ENCODE peak calls at places on chromosomes 6 and 20, in four cellular contexts. Z is H1, Y is GM12878, X is K562. B is an unnamed sample.

GRCh38 chr20:25382704-25383370 is 7.8 kb downstream of the ABHD12 start:
- DNase-seq in Z (no peak), Y (no peak), X (no peak), B (no peak)

GRCh38 chr6:11043552-11043960 is 549 bp downstream of the ELOVL2 start:
- DNase-seq in Y (no peak), Z (no peak), X (peak; percentile 16), B (no peak)

GRCh38 chr6:79777713-79778579 is 146.8 kb downstream of the SH3BGRL2 start:
- DNase-seq in Z (peak; percentile 70), X (peak; percentile 92), Y (peak; percentile 40), B (peak; percentile 43)

GRCh38 chr6:169073311-169073710 is 180.3 kb downstream of the THBS2 start:
- DNase-seq in Y (no peak), Z (no peak), X (no peak), B (no peak)

GRCh38 chr6:89058627-89059026 is 21.9 kb upstream of the PNRC1 start:
- DNase-seq in Z (no peak), Y (no peak), X (no peak), B (no peak)

GRCh38 chr6:54846857-54847721 is 518 bp downstream of the FAM83B start:
- DNase-seq in X (no peak), Y (no peak), Z (no peak), B (no peak)

GRCh38 chr6:30483677-30484279 is 5.5 kb upstream of the HLA-E start:
- DNase-seq in X (peak; percentile 62), Z (no peak), Y (peak; percentile 37), B (peak; percentile 66)

GRCh38 chr20:52533401-52533800 is 341.8 kb upstream of the ZFP64 start:
- DNase-seq in Z (no peak), X (no peak), Y (no peak), B (no peak)

GRCh38 chr6:161508341-161508740 is 234.5 kb upstream of the AGPAT4 start:
- DNase-seq in X (no peak), Z (no peak), Y (no peak), B (no peak)

GRCh38 chr20:41540459-41540858 is 77.7 kb downstream of the CHD6 start:
- DNase-seq in Y (no peak), X (peak; percentile 23), Z (no peak), B (peak; percentile 45)

GRCh38 chr6:123527406-123527805 is 109.3 kb downstream of the TRDN start:
- DNase-seq in Y (no peak), Z (no peak), X (no peak), B (no peak)

GRCh38 chr6:22545051-22545450 is 24.3 kb upstream of the HDGFL1 start:
- DNase-seq in Y (no peak), X (no peak), Z (no peak), B (no peak)

GRCh38 chr6:41258196-41258493 is 28.3 kb downstream of the TREM1 start:
- DNase-seq in Y (no peak), Z (no peak), X (no peak), B (no peak)

GRCh38 chr6:143346004-143346403 is 104.5 kb downstream of the ADAT2 start:
- DNase-seq in X (no peak), Z (no peak), Y (no peak), B (no peak)

GRCh38 chr6:11231564-11232176 is 798 bp downstream of the NEDD9 start:
- DNase-seq in X (no peak), Z (no peak), Y (no peak), B (no peak)

GRCh38 chr6:90695316-90695715 is 108.4 kb upstream of the MAP3K7 start:
- DNase-seq in X (no peak), Z (no peak), Y (no peak), B (no peak)

GRCh38 chr6:6891074-6891754 is 216.5 kb upstream of the RREB1 start:
- DNase-seq in Z (no peak), X (no peak), Y (no peak), B (no peak)

GRCh38 chr6:161218222-161218621 is 55.6 kb downstream of the AGPAT4 start:
- DNase-seq in X (no peak), Y (no peak), Z (no peak), B (no peak)

GRCh38 chr20:34390769-34391447 is 27.8 kb downstream of the ITCH start:
- DNase-seq in Z (peak; percentile 2), Y (no peak), X (peak; percentile 35), B (peak; percentile 85)

GRCh38 chr20:49995586-49995985 is 12.8 kb downstream of the SNAI1 start:
- DNase-seq in Y (no peak), X (no peak), Z (no peak), B (no peak)

GRCh38 chr6:41411961-41412360 is 76.6 kb downstream of the NCR2 start:
- DNase-seq in X (no peak), Z (no peak), Y (no peak), B (no peak)

GRCh38 chr6:86869500-86869899 is 67.8 kb upstream of the HTR1E start:
- DNase-seq in X (no peak), Z (no peak), Y (no peak), B (no peak)

DNA sequence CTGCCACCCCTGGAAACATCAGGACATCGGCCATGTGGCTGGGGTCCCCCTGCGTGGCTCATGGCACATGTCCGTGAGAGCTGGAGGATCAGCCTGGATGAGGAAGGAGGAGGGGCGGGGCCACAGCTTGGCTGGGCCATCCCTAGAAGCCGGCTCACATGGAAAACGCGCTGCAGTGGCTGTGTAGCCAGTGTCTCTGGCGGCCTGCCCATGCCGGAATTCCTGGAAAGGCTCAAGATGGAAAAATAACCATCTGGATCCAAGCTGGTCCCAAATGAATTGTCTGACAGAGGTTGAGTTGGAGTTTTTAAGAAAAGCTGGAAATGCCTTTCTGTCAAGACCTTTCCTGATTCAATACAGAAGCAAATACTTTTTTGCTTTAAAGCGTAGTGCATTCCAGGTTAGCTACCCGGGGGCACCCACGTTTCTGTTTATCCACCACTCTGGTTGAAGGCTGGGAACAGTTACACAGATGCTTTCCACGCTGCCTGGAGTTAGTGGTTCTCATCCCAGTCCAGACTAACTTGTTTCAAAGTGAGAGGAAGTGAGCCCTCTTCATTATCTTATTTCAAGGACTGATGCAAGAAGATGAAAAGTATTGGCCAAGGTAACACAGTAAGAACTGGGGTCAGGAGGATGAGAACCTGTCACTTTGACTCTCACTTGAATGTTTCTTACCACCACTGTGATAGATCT is 99.0 kb downstream of the GMPR start:
- DNase-seq in Z (no peak), Y (no peak), X (no peak), B (no peak)
- TF ChIP-seq CBX5 in Z (no peak), Y (no peak), X (no peak), B (no peak)

GRCh38 chr6:3061501-3061941 is 6.8 kb upstream of the RIPK1 start:
- DNase-seq in Y (no peak), X (no peak), Z (no peak), B (no peak)
- TF ChIP-seq CBX5 in Y (no peak), X (no peak), Z (no peak), B (no peak)

GRCh38 chr6:42702200-42702599 is 20.2 kb downstream of the PRPH2 start:
- DNase-seq in X (no peak), Z (no peak), Y (no peak), B (peak; percentile 27)
- TF ChIP-seq CBX5 in X (no peak), Z (no peak), Y (no peak), B (no peak)

DNA sequence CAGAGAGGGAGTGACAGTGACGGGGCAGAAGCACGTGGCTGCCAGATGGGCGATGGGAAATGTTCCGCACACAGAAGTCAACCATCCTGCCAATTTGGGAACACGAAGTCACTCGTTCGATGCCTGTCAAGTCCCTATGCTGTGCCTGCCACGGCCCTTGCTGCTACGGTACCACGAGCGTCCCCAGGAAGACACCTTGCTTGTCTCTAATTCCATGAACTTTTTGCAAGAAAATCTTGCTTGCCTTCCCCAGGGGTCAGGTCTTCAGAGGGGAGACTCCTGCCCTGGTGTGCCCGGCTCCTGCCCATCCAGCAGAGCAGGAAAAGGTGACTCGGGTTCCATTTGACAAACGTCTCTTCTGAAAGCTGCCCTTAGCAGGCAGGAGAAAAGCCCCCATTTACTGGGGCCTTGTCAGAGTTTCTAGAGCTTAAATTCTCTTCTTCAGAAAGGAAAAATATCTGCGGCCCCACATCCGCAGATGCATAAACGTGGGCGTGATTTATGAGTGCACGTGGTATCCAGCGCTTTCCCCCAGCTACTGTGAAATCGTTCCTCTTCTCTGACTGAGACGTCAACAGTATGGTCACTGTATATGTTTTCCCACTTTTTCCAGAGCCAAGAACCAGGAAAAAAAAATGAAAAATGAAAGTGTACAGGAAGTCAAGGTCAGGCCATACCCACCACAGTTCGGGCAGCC is 16.8 kb upstream of the STX16 start:
- DNase-seq in Y (no peak), Z (no peak), X (no peak), B (no peak)
- TF ChIP-seq CBX5 in Y (no peak), Z (no peak), X (no peak), B (no peak)

DNA sequence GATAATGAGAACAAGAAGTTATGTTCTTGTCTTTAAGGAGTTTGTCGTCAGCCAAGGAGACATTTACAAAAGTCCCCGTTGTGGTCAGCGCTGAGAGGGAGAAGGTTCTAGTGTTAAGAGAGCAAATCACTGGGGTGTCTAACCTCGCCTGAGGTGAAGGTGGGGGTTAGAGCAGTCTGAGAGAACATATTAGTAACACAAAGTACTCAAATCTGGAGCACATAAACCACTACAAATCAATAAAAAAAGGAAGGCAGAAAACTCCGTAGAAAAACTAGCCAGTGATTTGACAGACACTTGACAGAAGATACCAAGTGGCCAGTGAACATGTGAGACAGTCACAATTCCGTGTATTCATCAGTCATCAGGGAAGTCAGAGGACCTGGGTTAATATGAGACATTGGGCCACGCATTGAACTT is 45.4 kb downstream of the CDS2 start:
- DNase-seq in Y (peak; percentile 53), X (no peak), Z (no peak), B (no peak)
- TF ChIP-seq CBX5 in Y (peak; percentile 61), X (no peak), Z (no peak), B (no peak)

DNA sequence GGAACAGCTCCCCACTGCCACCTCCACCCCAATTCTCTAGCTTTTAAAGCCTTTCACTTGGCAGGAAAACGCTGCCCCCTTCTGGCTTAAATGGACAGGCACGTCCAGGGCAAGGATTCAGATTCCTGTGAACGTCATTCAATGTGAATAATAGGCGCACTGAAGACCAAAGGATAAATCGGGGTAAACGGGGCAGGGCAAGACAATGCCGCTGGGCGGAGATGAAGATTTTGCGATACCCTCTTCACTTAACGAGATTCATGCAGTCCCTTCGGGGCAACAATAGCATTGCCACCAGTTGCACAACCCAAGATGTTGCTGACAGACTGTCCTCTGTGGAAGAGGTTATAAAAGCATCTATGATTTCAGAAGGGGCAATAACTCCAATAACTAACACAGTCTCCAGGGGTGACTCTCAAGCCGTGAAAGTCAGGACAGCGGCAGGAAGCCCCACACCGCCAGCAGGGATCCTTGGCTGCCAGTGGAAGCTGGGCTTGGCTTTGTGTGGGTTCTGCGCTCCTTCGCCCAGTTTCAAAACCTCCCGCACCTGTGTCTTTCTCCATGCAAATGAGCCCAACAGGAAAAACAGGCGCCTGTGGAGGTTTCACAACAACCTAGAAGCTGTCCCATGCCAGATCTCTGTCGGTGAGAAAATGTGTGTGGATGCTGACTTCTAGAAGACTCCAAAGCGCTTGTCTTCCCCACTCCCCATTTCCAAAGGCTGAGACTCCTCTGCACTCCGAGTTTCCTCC is 291.8 kb downstream of the BMP7 start:
- DNase-seq in Z (peak; percentile 38), X (peak; percentile 31), Y (no peak), B (peak; percentile 48)
- TF ChIP-seq CBX5 in Z (no peak), X (no peak), Y (no peak), B (no peak)